ENCODE peak calls at places on chromosomes 5 and 9, in nine cellular contexts. One of them, this sample, is unnamed.

GRCh38 chr5:139698461-139699146 is 50.5 kb downstream of the CXXC5 start:
- DNase-seq in left ventricle myocardium inferior: peak; percentile 86
- DNase-seq in heart right ventricle: peak; percentile 91
- DNase-seq in AG04450: peak; percentile 41
- DNase-seq in H1: peak; percentile 95
- DNase-seq in sigmoid colon: peak; percentile 90
- DNase-seq in stomach: peak; percentile 87
- DNase-seq in psoas muscle: peak; percentile 83
- DNase-seq in ovary: peak; percentile 82
- DNase-seq in this sample: no peak

GRCh38 chr9:107322643-107323042 is 39.6 kb downstream of the RAD23B start:
- DNase-seq in AG04450: no peak
- DNase-seq in ovary: no peak
- DNase-seq in H1: no peak
- DNase-seq in psoas muscle: no peak
- DNase-seq in heart right ventricle: no peak
- DNase-seq in stomach: no peak
- DNase-seq in left ventricle myocardium inferior: no peak
- DNase-seq in sigmoid colon: no peak
- DNase-seq in this sample: no peak

GRCh38 chr5:113166710-113167366 is 190.2 kb downstream of the DCP2 start:
- DNase-seq in stomach: no peak
- DNase-seq in H1: no peak
- DNase-seq in left ventricle myocardium inferior: no peak
- DNase-seq in ovary: no peak
- DNase-seq in AG04450: peak; percentile 63
- DNase-seq in sigmoid colon: no peak
- DNase-seq in heart right ventricle: no peak
- DNase-seq in psoas muscle: no peak
- DNase-seq in this sample: no peak

GRCh38 chr9:38761999-38762398 is 42.1 kb upstream of the FAM240B start:
- DNase-seq in H1: no peak
- DNase-seq in AG04450: no peak
- DNase-seq in psoas muscle: no peak
- DNase-seq in left ventricle myocardium inferior: no peak
- DNase-seq in heart right ventricle: no peak
- DNase-seq in stomach: no peak
- DNase-seq in sigmoid colon: no peak
- DNase-seq in ovary: no peak
- DNase-seq in this sample: no peak

GRCh38 chr5:100762163-100762562 is 140.9 kb downstream of the ST8SIA4 start:
- DNase-seq in psoas muscle: no peak
- DNase-seq in H1: no peak
- DNase-seq in sigmoid colon: no peak
- DNase-seq in stomach: no peak
- DNase-seq in AG04450: no peak
- DNase-seq in heart right ventricle: no peak
- DNase-seq in ovary: no peak
- DNase-seq in left ventricle myocardium inferior: no peak
- DNase-seq in this sample: no peak

GRCh38 chr9:128166169-128166568 is 6.1 kb downstream of the BBLN start:
- DNase-seq in AG04450: no peak
- DNase-seq in left ventricle myocardium inferior: no peak
- DNase-seq in stomach: no peak
- DNase-seq in heart right ventricle: no peak
- DNase-seq in ovary: no peak
- DNase-seq in sigmoid colon: no peak
- DNase-seq in H1: no peak
- DNase-seq in psoas muscle: no peak
- DNase-seq in this sample: no peak

GRCh38 chr9:135098400-135099105 is 11.1 kb downstream of the OLFM1 start:
- DNase-seq in heart right ventricle: no peak
- DNase-seq in psoas muscle: no peak
- DNase-seq in H1: peak; percentile 84
- DNase-seq in AG04450: no peak
- DNase-seq in stomach: no peak
- DNase-seq in sigmoid colon: no peak
- DNase-seq in ovary: no peak
- DNase-seq in left ventricle myocardium inferior: no peak
- DNase-seq in this sample: no peak

GRCh38 chr5:157651623-157652376 is 438 bp downstream of the SOX30 start:
- DNase-seq in ovary: peak; percentile 16
- DNase-seq in psoas muscle: peak; percentile 54
- DNase-seq in stomach: peak; percentile 73
- DNase-seq in AG04450: no peak
- DNase-seq in H1: peak; percentile 55
- DNase-seq in heart right ventricle: peak; percentile 44
- DNase-seq in sigmoid colon: peak; percentile 79
- DNase-seq in left ventricle myocardium inferior: peak; percentile 64
- DNase-seq in this sample: peak; percentile 85

GRCh38 chr5:40233268-40233667 is 446.4 kb upstream of the PTGER4 start:
- DNase-seq in heart right ventricle: no peak
- DNase-seq in stomach: no peak
- DNase-seq in AG04450: no peak
- DNase-seq in ovary: no peak
- DNase-seq in psoas muscle: no peak
- DNase-seq in H1: no peak
- DNase-seq in sigmoid colon: no peak
- DNase-seq in left ventricle myocardium inferior: no peak
- DNase-seq in this sample: no peak

GRCh38 chr9:113446323-113446740 is 17.2 kb upstream of the RGS3 start:
- DNase-seq in left ventricle myocardium inferior: no peak
- DNase-seq in psoas muscle: no peak
- DNase-seq in heart right ventricle: no peak
- DNase-seq in ovary: no peak
- DNase-seq in sigmoid colon: no peak
- DNase-seq in AG04450: no peak
- DNase-seq in stomach: no peak
- DNase-seq in H1: no peak
- DNase-seq in this sample: no peak

GRCh38 chr5:135008556-135008955 is 25.5 kb downstream of the PITX1 start:
- DNase-seq in sigmoid colon: no peak
- DNase-seq in stomach: no peak
- DNase-seq in heart right ventricle: no peak
- DNase-seq in H1: no peak
- DNase-seq in AG04450: no peak
- DNase-seq in left ventricle myocardium inferior: no peak
- DNase-seq in psoas muscle: no peak
- DNase-seq in ovary: no peak
- DNase-seq in this sample: no peak

GRCh38 chr5:90530736-90531487 is 1.5 kb upstream of the LYSMD3 start:
- DNase-seq in ovary: peak; percentile 33
- DNase-seq in sigmoid colon: no peak
- DNase-seq in AG04450: no peak
- DNase-seq in stomach: no peak
- DNase-seq in H1: no peak
- DNase-seq in psoas muscle: no peak
- DNase-seq in left ventricle myocardium inferior: no peak
- DNase-seq in heart right ventricle: peak; percentile 10
- DNase-seq in this sample: no peak
- H3K4me3 ChIP-seq in ovary: no peak overlapping the region
- H3K4me3 ChIP-seq in sigmoid colon: no peak overlapping the region
- H3K4me3 ChIP-seq in AG04450: no peak overlapping the region
- H3K4me3 ChIP-seq in stomach: no peak overlapping the region
- H3K4me3 ChIP-seq in H1: peak overlapping the region; percentile 93
- H3K4me3 ChIP-seq in psoas muscle: peak overlapping the region; percentile 82
- H3K4me3 ChIP-seq in left ventricle myocardium inferior: peak overlapping the region; percentile 97
- H3K4me3 ChIP-seq in heart right ventricle: no peak overlapping the region
- H3K4me3 ChIP-seq in this sample: no peak overlapping the region

GRCh38 chr9:116494815-116495634 is 192.1 kb upstream of the TRIM32 start:
- DNase-seq in AG04450: no peak
- DNase-seq in stomach: peak; percentile 43
- DNase-seq in H1: peak; percentile 74
- DNase-seq in sigmoid colon: no peak
- DNase-seq in ovary: peak; percentile 34
- DNase-seq in heart right ventricle: peak; percentile 9
- DNase-seq in psoas muscle: no peak
- DNase-seq in left ventricle myocardium inferior: no peak
- DNase-seq in this sample: no peak
- TF ChIP-seq CTCF in AG04450: peak; percentile 46
- TF ChIP-seq CTCF in stomach: peak; percentile 52
- TF ChIP-seq CTCF in H1: peak; percentile 92
- TF ChIP-seq CTCF in sigmoid colon: peak; percentile 41
- TF ChIP-seq CTCF in ovary: no peak
- TF ChIP-seq CTCF in heart right ventricle: peak; percentile 66
- TF ChIP-seq CTCF in psoas muscle: peak; percentile 68
- TF ChIP-seq CTCF in left ventricle myocardium inferior: peak; percentile 76
- TF ChIP-seq CTCF in this sample: peak; percentile 78

DNA sequence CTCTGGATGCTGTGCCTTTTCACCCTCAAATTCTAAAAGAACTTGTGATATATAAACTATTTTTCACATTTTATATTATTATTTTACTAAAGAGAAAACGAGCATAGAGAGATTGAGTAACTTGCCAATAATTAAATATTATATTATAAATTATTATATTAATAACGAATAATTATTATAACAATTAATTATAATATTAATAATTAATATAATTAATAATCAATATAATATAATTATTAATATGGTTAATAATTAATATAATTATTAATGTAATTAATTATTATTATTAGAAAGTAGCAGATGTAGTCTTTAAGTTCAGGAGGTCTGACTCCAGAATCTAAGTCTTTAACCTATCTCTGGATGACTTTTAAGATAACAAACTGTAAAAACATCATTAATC is 20.1 kb downstream of the OR2Y1 start:
- DNase-seq in ovary: no peak
- DNase-seq in stomach: no peak
- DNase-seq in heart right ventricle: no peak
- DNase-seq in left ventricle myocardium inferior: no peak
- DNase-seq in H1: no peak
- DNase-seq in AG04450: no peak
- DNase-seq in psoas muscle: no peak
- DNase-seq in sigmoid colon: no peak
- DNase-seq in this sample: no peak
- H3K27me3 ChIP-seq in ovary: no peaks in the 10 kb centered on the region
- H3K27me3 ChIP-seq in stomach: no peaks in the 10 kb centered on the region
- H3K27me3 ChIP-seq in heart right ventricle: no peaks in the 10 kb centered on the region
- H3K27me3 ChIP-seq in left ventricle myocardium inferior: peaks cover 31% of the 10 kb centered on the region
- H3K27me3 ChIP-seq in H1: no peaks in the 10 kb centered on the region
- H3K27me3 ChIP-seq in AG04450: no peaks in the 10 kb centered on the region
- H3K27me3 ChIP-seq in psoas muscle: no peaks in the 10 kb centered on the region
- H3K27me3 ChIP-seq in sigmoid colon: no peaks in the 10 kb centered on the region
- H3K27me3 ChIP-seq in this sample: no peaks in the 10 kb centered on the region

GRCh38 chr5:72110401-72111013 is 3.2 kb downstream of the MAP1B start:
- DNase-seq in H1: no peak
- DNase-seq in AG04450: no peak
- DNase-seq in psoas muscle: peak; percentile 21
- DNase-seq in left ventricle myocardium inferior: no peak
- DNase-seq in sigmoid colon: no peak
- DNase-seq in stomach: no peak
- DNase-seq in ovary: no peak
- DNase-seq in heart right ventricle: peak; percentile 7
- DNase-seq in this sample: no peak

GRCh38 chr5:72109625-72110024 is 2.4 kb downstream of the MAP1B start:
- DNase-seq in left ventricle myocardium inferior: no peak
- DNase-seq in AG04450: no peak
- DNase-seq in heart right ventricle: peak; percentile 19
- DNase-seq in stomach: no peak
- DNase-seq in ovary: no peak
- DNase-seq in psoas muscle: no peak
- DNase-seq in H1: no peak
- DNase-seq in sigmoid colon: no peak
- DNase-seq in this sample: no peak

GRCh38 chr5:72115277-72115676 is 8.0 kb downstream of the MAP1B start:
- DNase-seq in left ventricle myocardium inferior: no peak
- DNase-seq in sigmoid colon: no peak
- DNase-seq in AG04450: no peak
- DNase-seq in psoas muscle: no peak
- DNase-seq in ovary: no peak
- DNase-seq in heart right ventricle: no peak
- DNase-seq in H1: no peak
- DNase-seq in stomach: no peak
- DNase-seq in this sample: no peak

GRCh38 chr5:72117281-72117680 is 10.0 kb downstream of the MAP1B start:
- DNase-seq in AG04450: no peak
- DNase-seq in stomach: no peak
- DNase-seq in ovary: no peak
- DNase-seq in psoas muscle: no peak
- DNase-seq in sigmoid colon: no peak
- DNase-seq in H1: no peak
- DNase-seq in heart right ventricle: no peak
- DNase-seq in left ventricle myocardium inferior: no peak
- DNase-seq in this sample: no peak

GRCh38 chr5:72114629-72115028 is 7.4 kb downstream of the MAP1B start:
- DNase-seq in left ventricle myocardium inferior: no peak
- DNase-seq in H1: no peak
- DNase-seq in AG04450: no peak
- DNase-seq in sigmoid colon: no peak
- DNase-seq in ovary: no peak
- DNase-seq in psoas muscle: no peak
- DNase-seq in heart right ventricle: no peak
- DNase-seq in stomach: no peak
- DNase-seq in this sample: no peak
- H3K4me3 ChIP-seq in left ventricle myocardium inferior: no peak overlapping the region
- H3K4me3 ChIP-seq in H1: no peak overlapping the region
- H3K4me3 ChIP-seq in AG04450: no peak overlapping the region
- H3K4me3 ChIP-seq in sigmoid colon: no peak overlapping the region
- H3K4me3 ChIP-seq in ovary: no peak overlapping the region
- H3K4me3 ChIP-seq in psoas muscle: no peak overlapping the region
- H3K4me3 ChIP-seq in heart right ventricle: no peak overlapping the region
- H3K4me3 ChIP-seq in stomach: no peak overlapping the region
- H3K4me3 ChIP-seq in this sample: no peak overlapping the region

DNA sequence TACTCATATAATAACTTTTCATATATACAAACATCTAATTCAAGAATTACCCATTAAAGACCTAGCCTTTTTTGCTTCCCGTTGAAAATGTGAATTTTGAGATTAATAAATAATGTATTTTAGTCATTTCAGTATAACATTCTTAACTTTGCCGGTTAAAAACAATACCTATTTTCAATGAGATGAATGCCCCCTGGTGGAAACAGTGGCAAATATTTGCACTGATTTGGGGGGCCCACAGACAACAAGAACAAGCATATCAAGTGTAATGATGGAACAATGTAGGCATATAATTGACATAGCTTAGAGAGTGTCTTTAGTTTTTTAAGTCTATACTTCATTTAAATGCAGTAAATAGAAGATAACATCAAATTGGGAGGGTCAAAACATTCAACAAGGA is 111.9 kb downstream of the NTRK2 start:
- DNase-seq in left ventricle myocardium inferior: no peak
- DNase-seq in sigmoid colon: no peak
- DNase-seq in ovary: peak; percentile 37
- DNase-seq in stomach: no peak
- DNase-seq in heart right ventricle: no peak
- DNase-seq in AG04450: no peak
- DNase-seq in H1: no peak
- DNase-seq in psoas muscle: no peak
- DNase-seq in this sample: no peak
- TF ChIP-seq CTCF in left ventricle myocardium inferior: peak; percentile 49
- TF ChIP-seq CTCF in sigmoid colon: no peak
- TF ChIP-seq CTCF in ovary: peak; percentile 51
- TF ChIP-seq CTCF in stomach: no peak
- TF ChIP-seq CTCF in heart right ventricle: peak; percentile 38
- TF ChIP-seq CTCF in AG04450: peak; percentile 20
- TF ChIP-seq CTCF in H1: peak; percentile 49
- TF ChIP-seq CTCF in psoas muscle: peak; percentile 20
- TF ChIP-seq CTCF in this sample: peak; percentile 61

DNA sequence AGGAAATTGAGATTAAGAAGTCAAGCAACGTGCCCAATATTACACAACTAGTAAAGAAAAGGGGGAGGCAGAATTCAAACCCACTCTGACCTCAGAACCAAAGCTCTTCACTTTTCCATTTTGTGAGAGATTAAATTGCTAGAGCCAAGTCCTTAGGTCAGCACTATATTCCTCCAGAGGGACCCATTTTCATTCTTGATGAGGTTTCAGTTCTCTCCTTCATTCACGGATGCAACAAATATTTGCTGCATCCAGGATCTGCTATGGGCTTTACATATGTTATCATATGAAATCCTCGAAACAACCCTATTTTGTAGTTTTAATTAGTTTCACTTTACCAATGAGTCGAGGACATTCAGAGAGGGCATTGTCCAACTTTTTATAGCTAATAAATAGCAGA is 239.2 kb downstream of the EFNA5 start:
- DNase-seq in left ventricle myocardium inferior: no peak
- DNase-seq in H1: no peak
- DNase-seq in psoas muscle: no peak
- DNase-seq in stomach: no peak
- DNase-seq in sigmoid colon: no peak
- DNase-seq in AG04450: no peak
- DNase-seq in ovary: no peak
- DNase-seq in heart right ventricle: no peak
- DNase-seq in this sample: no peak
- H3K27me3 ChIP-seq in left ventricle myocardium inferior: no peaks in the 10 kb centered on the region
- H3K27me3 ChIP-seq in H1: no peaks in the 10 kb centered on the region
- H3K27me3 ChIP-seq in psoas muscle: no peaks in the 10 kb centered on the region
- H3K27me3 ChIP-seq in stomach: no peaks in the 10 kb centered on the region
- H3K27me3 ChIP-seq in sigmoid colon: no peaks in the 10 kb centered on the region
- H3K27me3 ChIP-seq in AG04450: no peaks in the 10 kb centered on the region
- H3K27me3 ChIP-seq in ovary: no peaks in the 10 kb centered on the region
- H3K27me3 ChIP-seq in heart right ventricle: no peaks in the 10 kb centered on the region
- H3K27me3 ChIP-seq in this sample: no peaks in the 10 kb centered on the region

This sample was measured in GM06990.